ENCODE peak calls at places on chromosomes 1 and 21, in seven cellular contexts. Q is astrocyte, T is progenitor cell of endocrine pancreas, I is foreskin keratinocyte, A is A549, B is HFF-Myc, N is Peyer's patch. D is an unnamed sample.

GRCh38 chr1:188065917-188066316 is 1237.2 kb downstream of the PLA2G4A start:
- DNase-seq in B (no peak), N (no peak), Q (no peak), A (no peak), I (peak), T (no peak), D (no peak)

GRCh38 chr1:6358757-6359567 is 34.6 kb downstream of the ACOT7 start:
- DNase-seq in B (peak), Q (peak), N (peak), T (no peak), I (peak), A (no peak), D (peak)

GRCh38 chr1:102085896-102086295 is 89.2 kb upstream of the OLFM3 start:
- DNase-seq in A (no peak), I (peak), N (no peak), Q (no peak), T (no peak), B (no peak), D (no peak)

GRCh38 chr1:102776074-102776473 is 332.2 kb downstream of the COL11A1 start:
- DNase-seq in B (no peak), N (no peak), T (no peak), Q (no peak), I (no peak), A (no peak), D (no peak)

GRCh38 chr21:44539991-44540666 is at the start of gene KRTAP10-1:
- DNase-seq in Q (no peak), T (peak), I (no peak), A (no peak), N (no peak), B (no peak), D (no peak)

GRCh38 chr1:220879509-220880366 is 495 bp downstream of the HLX start:
- DNase-seq in I (no peak), A (peak), Q (peak), N (peak), B (no peak), T (no peak), D (no peak)

GRCh38 chr1:109214695-109215623 is 1.2 kb downstream of the SARS1 start:
- DNase-seq in A (peak), I (peak), T (no peak), Q (peak), B (peak), N (no peak), D (peak)

GRCh38 chr21:27060190-27060589 is 93.3 kb upstream of the ADAMTS5 start:
- DNase-seq in T (no peak), A (no peak), Q (peak), N (no peak), I (no peak), B (no peak), D (no peak)

GRCh38 chr1:5962265-5963105 is 29.7 kb downstream of the NPHP4 start:
- DNase-seq in A (no peak), I (no peak), N (peak), B (no peak), T (no peak), Q (no peak), D (no peak)

GRCh38 chr1:159923203-159924024 is 1.9 kb downstream of the TAGLN2 start:
- DNase-seq in T (peak), Q (peak), I (peak), A (peak), B (peak), N (peak), D (no peak)
- TF ChIP-seq CTCF in T (no peak), Q (no peak), I (no peak), A (no peak), B (no peak), N (no peak), D (no peak)

DNA sequence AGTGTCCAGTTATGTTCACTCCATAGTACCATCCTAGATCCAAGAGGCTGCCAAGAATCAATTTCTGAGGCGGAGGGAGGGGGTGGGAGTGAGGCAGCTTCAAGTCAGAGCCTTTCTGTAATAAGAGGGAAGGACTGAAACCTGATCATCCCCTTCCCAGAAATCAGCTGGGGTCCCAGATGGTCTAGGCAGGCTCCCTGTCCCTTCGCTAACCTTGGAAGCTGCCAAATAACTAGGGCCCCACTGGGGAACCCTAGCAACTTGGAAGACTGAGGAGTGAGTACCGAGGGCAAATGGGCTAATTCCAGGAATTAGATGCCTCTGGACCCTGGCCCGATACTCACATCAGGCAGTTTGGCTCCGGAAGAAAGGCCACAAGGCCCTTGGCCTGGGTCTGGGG is 113.3 kb downstream of the NAV1 start:
- DNase-seq in A (no peak), B (no peak), T (no peak), N (no peak), I (no peak), Q (no peak), D (no peak)
- TF ChIP-seq CTCF in A (no peak), B (no peak), T (no peak), N (no peak), I (no peak), Q (no peak), D (no peak)

DNA sequence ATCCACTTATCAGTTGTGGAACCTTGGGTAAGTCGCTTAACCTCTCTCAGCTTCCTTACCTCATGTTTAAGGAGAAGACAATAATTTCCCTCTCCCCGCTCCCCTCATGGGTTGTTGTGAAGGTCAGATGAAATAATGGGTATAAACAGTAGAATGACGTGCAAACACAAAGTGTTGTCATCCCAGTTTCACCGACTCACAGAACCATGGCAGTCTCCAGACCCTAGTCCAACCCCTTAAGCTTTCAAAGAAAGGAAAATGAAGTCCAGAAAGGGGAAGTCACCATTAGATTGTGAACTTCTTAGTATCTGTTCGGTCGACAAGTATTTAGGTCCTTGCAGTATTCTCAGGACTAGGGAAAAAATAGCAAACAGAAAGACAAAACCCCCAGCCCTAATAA is 1.1 kb downstream of the LAMTOR2 start:
- DNase-seq in N (no peak), B (no peak), I (no peak), T (no peak), A (no peak), Q (no peak), D (no peak)
- TF ChIP-seq CTCF in N (no peak), B (no peak), I (no peak), T (no peak), A (no peak), Q (no peak), D (no peak)

GRCh38 chr1:162456324-162456723 is 41.3 kb upstream of the UHMK1 start:
- DNase-seq in T (no peak), I (no peak), A (no peak), B (no peak), N (no peak), Q (no peak), D (no peak)
- TF ChIP-seq CTCF in T (no peak), I (peak), A (no peak), B (no peak), N (no peak), Q (no peak), D (no peak)